ENCODE peak calls at places on chromosomes 1 and 21, in ten cellular contexts. S is adrenal gland; L is tibial artery; N is AG04450; V is psoas muscle; W is fibroblast of pulmonary artery; F is A549; P is CD4-positive, alpha-beta T cell; A is OCI-LY7; U is brain microvascular endothelial cell. T is an unnamed sample.

GRCh38 chr1:23610677-23611076 is 51.4 kb upstream of the ID3 start:
- DNase-seq in S (no peak), L (no peak), N (no peak), V (no peak), W (no peak), F (no peak), P (no peak), A (no peak), U (no peak), T (no peak)

GRCh38 chr1:212914789-212915188 is 35.6 kb upstream of the VASH2 start:
- DNase-seq in S (no peak), L (no peak), N (no peak), V (no peak), W (no peak), F (no peak), P (no peak), A (no peak), U (no peak), T (no peak)

GRCh38 chr1:209672705-209673630 is 2.2 kb upstream of the G0S2 start:
- DNase-seq in S (peak), L (no peak), N (no peak), V (no peak), W (peak), F (no peak), P (no peak), A (no peak), U (no peak), T (peak)

GRCh38 chr1:216261631-216262030 is 161.6 kb downstream of the USH2A start:
- DNase-seq in S (no peak), L (no peak), N (no peak), V (no peak), W (no peak), F (no peak), P (no peak), A (no peak), U (no peak), T (no peak)

GRCh38 chr1:32681999-32682398 is 20.6 kb downstream of the SYNC start:
- DNase-seq in S (no peak), L (no peak), N (no peak), V (no peak), W (no peak), F (no peak), P (no peak), A (no peak), U (no peak), T (no peak)

GRCh38 chr21:34337741-34338140 is 26.1 kb upstream of the KCNE2 start:
- DNase-seq in S (no peak), L (no peak), N (no peak), V (no peak), W (no peak), F (no peak), P (no peak), A (no peak), U (no peak), T (no peak)

GRCh38 chr1:150234647-150235435 is 1.1 kb downstream of the ANP32E start:
- DNase-seq in S (peak), L (peak), N (no peak), V (peak), W (peak), F (peak), P (peak), A (peak), U (peak), T (peak)

GRCh38 chr1:39720094-39720999 is 18.3 kb upstream of the PPIE start:
- DNase-seq in S (peak), L (no peak), N (peak), V (no peak), W (peak), F (peak), P (no peak), A (peak), U (peak), T (peak)

GRCh38 chr1:98102369-98103030 is 181.7 kb upstream of the DPYD start:
- DNase-seq in S (no peak), L (no peak), N (no peak), V (no peak), W (peak), F (no peak), P (no peak), A (no peak), U (no peak), T (no peak)

GRCh38 chr1:245241506-245242130 is 86.8 kb downstream of the KIF26B start:
- DNase-seq in S (no peak), L (no peak), N (no peak), V (no peak), W (no peak), F (no peak), P (no peak), A (no peak), U (no peak), T (no peak)

GRCh38 chr1:10179751-10180150 is 30.6 kb upstream of the KIF1B start:
- DNase-seq in S (no peak), L (no peak), N (no peak), V (no peak), W (no peak), F (no peak), P (no peak), A (no peak), U (no peak), T (no peak)

DNA sequence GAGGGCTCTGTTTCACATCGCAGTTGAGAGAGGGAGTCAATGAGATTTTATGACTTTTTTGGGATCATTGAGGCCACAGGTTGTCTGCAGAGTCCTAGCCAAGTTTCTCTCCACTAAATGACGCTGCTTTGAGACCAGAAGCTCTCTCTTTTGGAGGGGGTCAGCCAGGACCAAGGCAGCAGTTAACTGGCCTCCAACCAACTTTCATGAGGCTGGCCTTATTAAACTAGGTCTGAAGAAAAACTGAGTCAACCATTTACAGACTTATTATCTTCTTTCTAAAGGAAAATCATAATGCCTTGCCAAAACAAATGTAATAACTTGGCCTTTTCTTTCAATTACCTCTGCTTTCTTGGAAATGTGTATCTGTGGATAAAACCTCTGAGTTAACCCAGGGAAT is 8.6 kb downstream of the WLS start:
- DNase-seq in S (no peak), L (no peak), N (no peak), V (no peak), W (no peak), F (no peak), P (no peak), A (no peak), U (no peak), T (no peak)
- TF ChIP-seq CTCF in S (no peak), L (no peak), N (no peak), V (no peak), W (no peak), F (no peak), P (no peak), A (no peak), U (no peak), T (no peak)

GRCh38 chr1:238396140-238396539 is 505.4 kb upstream of the ZP4 start:
- DNase-seq in S (no peak), L (no peak), N (no peak), V (no peak), W (no peak), F (no peak), P (no peak), A (no peak), U (no peak), T (no peak)

GRCh38 chr1:238404921-238405320 is 514.2 kb upstream of the ZP4 start:
- DNase-seq in S (no peak), L (no peak), N (no peak), V (no peak), W (no peak), F (no peak), P (no peak), A (no peak), U (no peak), T (no peak)

GRCh38 chr1:238401138-238401537 is 510.4 kb upstream of the ZP4 start:
- DNase-seq in S (no peak), L (no peak), N (no peak), V (no peak), W (no peak), F (no peak), P (no peak), A (no peak), U (no peak), T (no peak)

GRCh38 chr1:238404506-238404905 is 513.8 kb upstream of the ZP4 start:
- DNase-seq in S (no peak), L (no peak), N (no peak), V (no peak), W (peak), F (no peak), P (no peak), A (no peak), U (peak), T (no peak)

DNA sequence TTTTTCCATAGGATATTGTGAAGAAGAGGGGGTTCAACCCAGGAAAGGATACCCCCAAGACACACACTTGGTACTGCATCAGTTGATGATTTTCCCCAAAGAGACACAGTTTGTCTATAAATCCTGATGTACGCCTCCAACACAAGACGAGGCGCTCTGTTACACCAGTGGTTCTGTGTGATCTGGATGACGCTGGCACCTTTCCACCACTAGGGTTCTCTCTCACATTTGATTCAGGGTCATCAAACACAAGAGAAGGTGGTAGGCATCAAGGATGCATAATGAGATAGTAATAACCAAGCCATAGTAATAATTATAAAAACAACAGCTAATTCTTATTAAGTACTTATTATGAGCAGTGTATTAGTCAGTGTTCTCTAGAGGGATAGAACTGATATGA is 508.8 kb upstream of the ZP4 start:
- DNase-seq in S (no peak), L (no peak), N (no peak), V (no peak), W (no peak), F (no peak), P (no peak), A (no peak), U (no peak), T (no peak)
- TF ChIP-seq CTCF in S (no peak), L (no peak), N (no peak), V (no peak), W (no peak), F (no peak), P (no peak), A (peak), U (peak), T (no peak)

GRCh38 chr1:67213164-67213563 is 46.9 kb downstream of the IL23R start:
- DNase-seq in S (no peak), L (no peak), N (no peak), V (no peak), W (peak), F (peak), P (no peak), A (peak), U (no peak), T (no peak)
- TF ChIP-seq CTCF in S (peak), L (no peak), N (peak), V (peak), W (peak), F (peak), P (peak), A (peak), U (peak), T (peak)

DNA sequence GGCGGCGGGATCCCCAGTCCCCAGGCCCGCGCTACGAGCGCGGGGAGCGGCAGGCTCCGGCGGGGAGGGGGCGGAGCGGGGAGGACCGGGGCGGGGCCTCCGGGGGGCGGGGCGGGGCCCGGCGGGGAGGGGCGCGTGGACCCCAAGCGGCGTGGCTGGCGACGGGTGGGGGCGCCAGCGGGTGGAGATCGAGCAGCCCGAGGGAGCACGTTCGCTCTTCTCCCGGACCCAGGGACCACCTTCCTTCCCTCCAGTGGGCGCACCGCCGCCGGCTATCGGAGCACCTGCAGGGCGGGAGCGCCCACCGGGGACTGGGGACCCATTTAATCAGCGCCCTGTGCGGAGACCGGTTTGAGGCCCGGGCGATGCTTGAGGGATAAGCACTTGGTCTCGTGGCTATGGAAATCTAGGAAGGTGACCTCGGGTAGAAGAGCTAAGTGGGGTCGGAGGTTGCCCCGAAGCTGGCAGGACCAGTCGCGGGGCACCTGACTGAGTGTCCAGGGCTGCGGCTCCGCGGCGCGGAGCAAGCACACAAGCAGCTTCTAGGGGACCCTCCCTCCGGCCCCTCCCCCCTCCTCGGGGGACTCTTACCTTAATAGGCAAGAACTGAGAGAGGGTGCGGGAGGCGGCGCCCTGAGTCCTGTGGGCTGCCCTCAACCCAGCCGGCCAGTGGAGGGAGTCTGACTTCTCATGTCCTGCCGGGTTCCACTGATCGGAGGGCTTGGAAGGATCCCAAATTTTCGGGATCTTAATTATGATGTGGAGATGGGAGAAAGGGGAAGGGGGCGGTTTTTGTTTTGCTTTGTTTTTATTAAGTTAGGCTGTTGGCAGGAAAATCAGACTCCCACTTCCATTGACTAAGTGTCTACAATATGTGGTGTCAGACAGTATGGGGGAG is at the start of gene TSPAN2:
- DNase-seq in S (no peak), L (peak), N (peak), V (peak), W (no peak), F (peak), P (peak), A (peak), U (peak), T (no peak)
- TF ChIP-seq CTCF in S (no peak), L (peak), N (peak), V (peak), W (no peak), F (no peak), P (no peak), A (no peak), U (peak), T (no peak)

DNA sequence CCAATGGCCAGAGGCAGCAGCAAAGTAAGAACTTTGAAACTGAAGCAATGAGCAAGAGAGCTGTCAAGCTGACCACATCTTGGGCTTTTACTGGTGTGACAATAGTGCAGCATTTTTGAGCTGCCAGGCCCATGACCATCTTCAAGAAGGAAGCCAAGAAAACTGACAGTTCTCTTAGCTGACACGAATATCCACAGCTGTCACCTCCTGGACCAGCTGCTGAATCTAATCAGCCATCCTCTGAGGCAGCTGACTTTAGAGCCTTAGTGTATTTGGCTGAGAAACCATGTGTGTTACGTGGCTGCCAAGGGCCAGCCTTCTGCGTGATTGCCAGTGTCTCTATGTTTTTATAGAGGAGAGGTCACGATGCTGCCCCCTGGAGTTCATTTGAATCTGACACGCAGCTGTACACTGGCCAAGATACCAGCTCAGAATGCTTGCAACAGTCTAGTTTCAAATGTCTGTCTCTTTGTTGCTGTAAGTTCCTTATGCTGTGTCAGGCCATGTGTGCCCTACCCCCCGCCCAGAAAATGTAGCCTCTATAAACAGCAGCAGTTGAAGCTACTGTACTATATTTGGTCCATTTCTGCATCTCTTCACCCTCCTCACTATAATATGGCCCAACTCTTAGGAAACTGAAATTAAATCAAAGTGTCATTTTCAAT is 39.7 kb downstream of the PALMD start:
- DNase-seq in S (peak), L (peak), N (peak), V (peak), W (peak), F (peak), P (no peak), A (peak), U (peak), T (peak)
- TF ChIP-seq CTCF in S (peak), L (peak), N (peak), V (peak), W (peak), F (peak), P (peak), A (peak), U (peak), T (peak)

DNA sequence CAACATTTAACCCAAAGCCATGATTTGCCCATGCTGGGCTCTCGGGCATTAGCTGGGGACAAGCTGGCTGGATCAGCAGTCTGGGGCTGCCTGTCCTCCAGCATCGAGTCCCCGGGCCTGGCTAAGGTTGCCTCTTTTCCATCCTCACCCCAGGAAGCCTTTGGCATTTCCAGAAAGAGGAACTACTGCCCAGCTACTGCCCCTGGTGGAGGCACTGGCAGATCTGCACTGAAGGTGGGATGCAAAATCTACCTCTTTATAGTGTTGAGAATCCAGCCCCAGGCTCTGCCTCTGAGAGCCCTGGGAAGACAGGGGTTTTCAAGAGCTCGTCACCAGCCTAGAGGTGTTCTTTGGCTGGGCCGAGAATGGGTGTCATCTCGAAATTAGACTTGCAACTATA is 635.9 kb downstream of the MATN1 start:
- DNase-seq in S (no peak), L (no peak), N (no peak), V (no peak), W (no peak), F (peak), P (no peak), A (peak), U (no peak), T (no peak)
- TF ChIP-seq CTCF in S (no peak), L (no peak), N (peak), V (no peak), W (peak), F (no peak), P (no peak), A (peak), U (peak), T (no peak)

GRCh38 chr1:196317535-196318522 is 290.4 kb downstream of the KCNT2 start:
- DNase-seq in S (peak), L (no peak), N (peak), V (no peak), W (peak), F (peak), P (no peak), A (peak), U (peak), T (no peak)
- TF ChIP-seq CTCF in S (peak), L (peak), N (peak), V (no peak), W (peak), F (peak), P (no peak), A (peak), U (peak), T (peak)

T was measured in GM10248.